ENCODE peak calls at places on chromosomes 5 and 9, in four cellular contexts. D, A, B and U are unnamed samples.

GRCh38 chr5:95870105-95870672 is 47.7 kb upstream of the GLRX start:
- DNase-seq in D (peak), A (peak), B (no peak), U (no peak)

GRCh38 chr9:18861599-18862546 is 171.1 kb downstream of the SAXO1 start:
- DNase-seq in D (no peak), A (no peak), B (no peak), U (no peak)

GRCh38 chr5:89421035-89421434 is 538.1 kb upstream of the MEF2C start:
- DNase-seq in D (no peak), A (no peak), B (no peak), U (no peak)

GRCh38 chr9:94139672-94140417 is 55.6 kb downstream of the PTPDC1 start:
- DNase-seq in D (no peak), A (no peak), B (no peak), U (peak)

GRCh38 chr9:35103660-35104191 is 795 bp upstream of the STOML2 start:
- DNase-seq in D (no peak), A (no peak), B (no peak), U (no peak)

GRCh38 chr9:34987160-34988040 is 2.1 kb upstream of the DNAJB5 start:
- DNase-seq in D (no peak), A (no peak), B (no peak), U (no peak)

GRCh38 chr9:78031826-78032598 is 401 bp upstream of the GNAQ start:
- DNase-seq in D (no peak), A (peak), B (peak), U (peak)

GRCh38 chr5:58261605-58262004 is 198.3 kb downstream of the PLK2 start:
- DNase-seq in D (no peak), A (no peak), B (no peak), U (no peak)

GRCh38 chr5:135593886-135594285 is 15.1 kb upstream of the CXCL14 start:
- DNase-seq in D (no peak), A (no peak), B (no peak), U (no peak)

GRCh38 chr5:134975078-134975715 is 7.5 kb downstream of the CATSPER3 start:
- DNase-seq in D (no peak), A (peak), B (no peak), U (peak)

GRCh38 chr9:135914921-135915320 is 7.6 kb upstream of the CAMSAP1 start:
- DNase-seq in D (no peak), A (no peak), B (no peak), U (no peak)

GRCh38 chr5:83987513-83988292 is 267.0 kb upstream of the HAPLN1 start:
- DNase-seq in D (no peak), A (no peak), B (no peak), U (no peak)

GRCh38 chr9:18718393-18718792 is 244.4 kb downstream of the ADAMTSL1 start:
- DNase-seq in D (no peak), A (no peak), B (no peak), U (no peak)

GRCh38 chr9:134540441-134541372 is 100.9 kb upstream of the COL5A1 start:
- DNase-seq in D (no peak), A (no peak), B (no peak), U (no peak)

GRCh38 chr9:137455361-137455991 is 3.7 kb downstream of the NSMF start:
- DNase-seq in D (no peak), A (no peak), B (no peak), U (no peak)

GRCh38 chr5:61332369-61332745 is 299 bp downstream of the ZSWIM6 start:
- DNase-seq in D (no peak), A (no peak), B (peak), U (no peak)

GRCh38 chr9:77014597-77015263 is 4.7 kb upstream of the FOXB2 start:
- DNase-seq in D (no peak), A (no peak), B (no peak), U (no peak)

GRCh38 chr5:105032917-105033316 is 1470.3 kb upstream of the NUDT12 start:
- DNase-seq in D (no peak), A (no peak), B (no peak), U (no peak)

GRCh38 chr5:73284196-73284795 is 111.3 kb downstream of the TMEM174 start:
- DNase-seq in D (no peak), A (no peak), B (no peak), U (no peak)

GRCh38 chr9:33914887-33915286 is 97.9 kb downstream of the UBE2R2 start:
- DNase-seq in D (no peak), A (no peak), B (no peak), U (no peak)

GRCh38 chr9:81814794-81815464 is 113.3 kb upstream of the SPATA31D4 start:
- DNase-seq in D (peak), A (no peak), B (no peak), U (no peak)

GRCh38 chr9:29802454-29802853 is 2229.2 kb upstream of the C9orf72 start:
- DNase-seq in D (no peak), A (no peak), B (no peak), U (no peak)

GRCh38 chr5:32538031-32538547 is 47.3 kb upstream of the SUB1 start:
- DNase-seq in D (peak), A (no peak), B (no peak), U (no peak)

GRCh38 chr5:35488786-35489185 is 128.9 kb upstream of the SPEF2 start:
- DNase-seq in D (no peak), A (no peak), B (no peak), U (no peak)

GRCh38 chr9:135107592-135108235 is 20.2 kb downstream of the OLFM1 start:
- DNase-seq in D (no peak), A (no peak), B (no peak), U (no peak)

GRCh38 chr5:176891331-176891958 is 7.7 kb downstream of the HK3 start:
- DNase-seq in D (no peak), A (no peak), B (no peak), U (no peak)

GRCh38 chr9:16068476-16068875 is 515.6 kb downstream of the CCDC171 start:
- DNase-seq in D (no peak), A (no peak), B (no peak), U (no peak)

GRCh38 chr5:7850533-7851239 is at the start of gene CFAP90:
- DNase-seq in D (no peak), A (peak), B (peak), U (no peak)

GRCh38 chr5:116778015-116778414 is 203.4 kb upstream of the SEMA6A start:
- DNase-seq in D (no peak), A (no peak), B (no peak), U (no peak)

GRCh38 chr9:4939118-4939561 is 45.9 kb upstream of the JAK2 start:
- DNase-seq in D (peak), A (no peak), B (no peak), U (no peak)

GRCh38 chr9:6600006-6600405 is 45.5 kb downstream of the GLDC start:
- DNase-seq in D (no peak), A (no peak), B (no peak), U (no peak)

GRCh38 chr9:5958273-5958672 is 57.2 kb downstream of the RANBP6 start:
- DNase-seq in D (peak), A (no peak), B (no peak), U (no peak)

GRCh38 chr5:67581203-67581602 is 384.6 kb upstream of the CD180 start:
- DNase-seq in D (no peak), A (no peak), B (no peak), U (no peak)

GRCh38 chr9:133493428-133493827 is 14.5 kb upstream of the SLC2A6 start:
- DNase-seq in D (no peak), A (no peak), B (no peak), U (no peak)

GRCh38 chr9:133493845-133494540 is 15.1 kb upstream of the SLC2A6 start:
- DNase-seq in D (no peak), A (no peak), B (no peak), U (no peak)

GRCh38 chr9:133490865-133491655 is 12.2 kb upstream of the SLC2A6 start:
- DNase-seq in D (no peak), A (no peak), B (peak), U (no peak)

GRCh38 chr9:133491656-133491925 is 12.7 kb upstream of the SLC2A6 start:
- DNase-seq in D (no peak), A (no peak), B (peak), U (no peak)

DNA sequence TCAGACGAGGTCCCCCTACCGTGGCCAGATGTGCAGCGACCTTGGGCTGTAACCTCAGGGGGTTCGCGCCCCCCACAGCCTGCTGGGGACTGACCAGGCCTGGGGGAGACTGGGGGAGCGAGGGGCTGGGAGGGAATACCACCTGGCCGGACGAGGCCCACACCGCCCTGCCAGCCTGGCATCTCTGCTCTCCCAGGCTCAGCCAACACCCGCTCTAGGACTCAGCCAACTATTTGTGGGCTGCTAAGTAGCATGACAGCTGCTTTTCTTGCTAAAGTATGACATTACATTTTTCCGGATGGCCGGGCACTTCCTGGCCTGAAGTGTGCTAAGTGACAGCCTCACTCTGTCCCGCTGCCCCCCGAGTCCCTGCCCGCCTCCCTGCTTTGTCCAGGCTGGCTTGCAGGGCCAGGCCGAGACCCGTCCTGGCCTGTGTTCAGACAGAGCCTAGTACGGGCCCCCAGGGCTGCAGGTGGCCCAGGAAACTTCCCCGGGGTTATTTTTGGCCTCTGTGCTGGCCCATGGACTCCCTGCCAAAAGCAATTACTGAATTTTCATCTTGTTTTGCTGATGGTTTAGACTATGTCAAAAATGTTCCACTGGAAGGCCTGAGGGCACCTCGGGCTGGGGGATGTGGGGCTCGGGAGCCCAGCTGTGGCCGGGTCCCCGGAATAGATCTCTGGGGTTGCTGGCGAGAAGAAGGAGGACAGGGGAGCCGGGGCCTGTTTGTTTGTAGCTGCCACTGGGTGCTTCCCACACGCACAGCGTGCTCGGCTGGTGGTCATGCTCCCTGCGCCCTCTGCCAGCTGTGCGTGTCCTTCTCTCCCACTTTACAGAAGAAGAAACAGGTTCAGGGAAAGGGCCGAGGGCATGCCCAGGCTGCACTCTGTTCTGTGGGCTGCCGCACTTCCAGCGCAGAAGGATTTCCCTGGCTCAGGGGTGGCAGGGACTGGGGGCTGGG is 13.4 kb upstream of the SLC2A6 start:
- DNase-seq in D (no peak), A (no peak), B (peak), U (no peak)
- TF ChIP-seq PBX3 in D (no peak), A (no peak), B (no peak), U (no peak)

DNA sequence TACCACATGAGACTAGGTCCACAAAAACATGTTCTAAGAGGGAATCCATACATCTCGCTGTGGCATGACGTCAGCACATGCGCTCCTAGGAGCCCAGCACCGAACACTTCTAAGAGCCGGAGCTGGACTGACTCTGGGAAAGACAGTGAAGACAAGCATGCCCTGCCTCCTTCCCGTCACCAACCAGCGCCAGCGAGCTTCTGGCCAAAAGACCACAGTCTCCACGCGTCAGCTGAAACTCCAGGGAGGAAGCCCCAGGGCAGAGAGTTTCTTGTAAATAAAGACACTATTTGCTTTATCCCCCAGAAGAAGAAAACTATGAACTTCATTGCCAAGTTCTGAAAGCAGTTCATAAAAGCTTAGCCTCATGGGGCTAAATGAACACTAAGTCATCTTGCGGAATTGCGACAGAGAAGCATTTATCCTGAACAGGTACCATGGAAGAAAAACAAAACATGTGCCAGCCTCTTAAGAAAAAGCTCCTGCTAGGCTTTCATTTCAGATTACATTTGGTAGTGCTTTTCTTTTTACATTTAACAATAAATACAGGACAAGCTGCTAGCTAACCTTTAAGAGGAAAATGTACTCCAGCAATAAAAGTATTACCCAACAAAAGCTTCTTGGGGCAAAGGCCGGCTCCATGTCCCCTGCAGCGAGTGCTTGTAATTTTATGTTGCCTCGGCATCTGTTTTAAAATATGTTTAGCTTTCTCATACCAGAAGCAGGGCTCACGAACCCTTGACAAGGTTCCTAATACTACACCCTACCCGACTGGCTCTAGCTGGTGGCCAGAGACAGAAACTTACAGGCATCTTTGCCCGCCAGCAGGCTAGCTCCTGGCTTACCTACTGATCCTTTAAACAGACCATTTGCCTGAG is 96.5 kb downstream of the PRRT1B start:
- DNase-seq in D (no peak), A (no peak), B (no peak), U (no peak)
- TF ChIP-seq PBX3 in D (no peak), A (no peak), B (no peak), U (no peak)

GRCh38 chr5:173764321-173765029 is 123.7 kb upstream of the CPEB4 start:
- DNase-seq in D (no peak), A (peak), B (no peak), U (peak)
- TF ChIP-seq PBX3 in D (peak), A (no peak), B (peak), U (no peak)

GRCh38 chr9:38107405-38107804 is 38.4 kb upstream of the SHB start:
- DNase-seq in D (no peak), A (no peak), B (no peak), U (no peak)

GRCh38 chr9:38108326-38108725 is 39.3 kb upstream of the SHB start:
- DNase-seq in D (no peak), A (no peak), B (no peak), U (no peak)

GRCh38 chr9:38107811-38108304 is 38.8 kb upstream of the SHB start:
- DNase-seq in D (no peak), A (no peak), B (no peak), U (no peak)

GRCh38 chr9:38109601-38110000 is 40.6 kb upstream of the SHB start:
- DNase-seq in D (no peak), A (no peak), B (no peak), U (no peak)

GRCh38 chr9:38106488-38106887 is 37.5 kb upstream of the SHB start:
- DNase-seq in D (no peak), A (no peak), B (no peak), U (no peak)
- TF ChIP-seq PBX3 in D (no peak), A (no peak), B (no peak), U (no peak)

GRCh38 chr9:129002989-129003388 is 25.1 kb downstream of the SH3GLB2 start:
- DNase-seq in D (no peak), A (no peak), B (no peak), U (no peak)

GRCh38 chr9:129001504-129002325 is 26.4 kb downstream of the SH3GLB2 start:
- DNase-seq in D (no peak), A (no peak), B (no peak), U (no peak)

GRCh38 chr9:128995791-128996190 is 32.3 kb downstream of the SH3GLB2 start:
- DNase-seq in D (no peak), A (no peak), B (no peak), U (no peak)

GRCh38 chr9:128999581-129000206 is 28.4 kb downstream of the SH3GLB2 start:
- DNase-seq in D (no peak), A (no peak), B (no peak), U (no peak)

DNA sequence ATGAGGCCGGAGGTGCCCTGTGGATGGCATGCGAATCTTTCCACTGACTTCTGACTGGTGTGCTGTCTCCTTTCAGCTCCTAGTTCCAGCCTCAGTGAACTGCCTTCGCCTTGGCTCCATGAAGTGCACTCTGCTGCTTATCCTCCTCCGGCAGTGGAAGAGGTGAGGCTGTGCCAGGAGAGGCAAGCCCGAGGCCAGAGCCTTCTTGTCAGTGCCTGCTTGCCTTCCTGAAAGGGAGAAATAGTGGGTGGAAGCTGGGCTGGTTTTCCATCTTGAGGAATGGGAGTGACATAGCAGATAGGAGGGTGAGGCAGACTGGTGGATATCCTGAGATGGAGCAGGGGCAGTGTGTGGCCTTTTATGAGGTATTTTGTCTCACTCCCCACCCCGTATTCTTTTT is 29.7 kb downstream of the SH3GLB2 start:
- DNase-seq in D (no peak), A (no peak), B (no peak), U (no peak)
- TF ChIP-seq PBX3 in D (no peak), A (no peak), B (no peak), U (no peak)

DNA sequence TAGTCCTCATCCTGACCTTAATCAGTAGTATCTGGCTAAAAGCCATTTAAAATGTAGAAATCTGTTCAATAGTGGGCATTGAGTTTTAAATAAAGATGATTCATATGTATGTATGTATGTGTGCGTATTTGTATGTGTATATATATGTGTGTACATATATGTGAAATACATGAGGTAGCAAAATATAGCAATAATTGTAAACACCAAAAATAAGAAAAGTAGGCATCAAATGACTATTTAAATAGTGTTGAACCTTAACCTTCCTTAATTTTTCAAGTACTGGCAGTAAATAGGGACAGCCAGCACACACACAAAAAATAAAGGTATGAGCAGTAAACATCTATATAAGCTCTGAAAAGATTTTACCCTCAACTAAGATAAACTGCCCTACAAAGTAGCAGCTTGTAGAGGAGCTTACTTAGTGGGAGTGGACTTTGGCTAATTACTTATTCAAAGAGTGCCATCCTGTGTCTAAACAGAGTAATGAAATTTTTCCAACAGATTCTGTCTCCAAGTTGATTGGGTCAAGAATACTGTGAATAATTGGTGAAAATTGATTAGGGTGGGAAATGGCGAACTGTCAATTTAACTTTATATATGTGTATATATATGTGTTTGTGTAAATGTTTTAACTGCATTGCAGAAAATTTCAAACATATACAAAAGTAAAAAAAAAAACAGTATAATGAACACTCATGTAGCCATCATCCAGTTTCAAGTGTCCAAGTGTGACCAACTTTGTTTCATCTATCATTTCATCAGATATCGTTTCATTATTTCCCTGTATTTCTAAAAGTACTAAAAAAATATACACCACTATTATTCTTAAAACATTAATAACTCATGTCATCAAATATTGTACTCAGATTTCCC is 2.0 kb upstream of the ADAMTS6 start:
- DNase-seq in D (peak), A (peak), B (peak), U (peak)
- TF ChIP-seq PBX3 in D (no peak), A (no peak), B (no peak), U (no peak)

GRCh38 chr9:127629468-127630081 is 17.5 kb downstream of the STXBP1 start:
- DNase-seq in D (no peak), A (no peak), B (no peak), U (no peak)

GRCh38 chr9:127628644-127629467 is 16.8 kb downstream of the STXBP1 start:
- DNase-seq in D (no peak), A (no peak), B (no peak), U (no peak)

GRCh38 chr9:127626752-127627493 is 14.8 kb downstream of the STXBP1 start:
- DNase-seq in D (no peak), A (no peak), B (no peak), U (no peak)

GRCh38 chr9:127633216-127633615 is 21.1 kb downstream of the STXBP1 start:
- DNase-seq in D (no peak), A (no peak), B (no peak), U (no peak)

GRCh38 chr9:127627494-127627855 is 15.4 kb downstream of the STXBP1 start:
- DNase-seq in D (no peak), A (no peak), B (no peak), U (no peak)
- TF ChIP-seq PBX3 in D (no peak), A (no peak), B (no peak), U (no peak)